ENCODE peak calls at places on chromosomes 1 and 21, in six cellular contexts. E, H, R, U, C and A are unnamed samples.

GRCh38 chr1:149933208-149933607 is 3.5 kb downstream of the MTMR11 start:
- DNase-seq in U (no peak), E (no peak), C (no peak), R (no peak), H (no peak), A (no peak)

GRCh38 chr1:93844262-93845045 is 34.6 kb downstream of the DNTTIP2 start:
- DNase-seq in R (peak; percentile 94), U (peak; percentile 40), E (no peak), H (peak; percentile 81), C (peak; percentile 63), A (peak; percentile 10)

GRCh38 chr1:109547412-109548320 is 749 bp upstream of the GNAI3 start:
- DNase-seq in C (peak; percentile 26), U (no peak), R (peak; percentile 37), E (no peak), H (peak; percentile 11), A (no peak)

GRCh38 chr1:234186037-234186688 is 187.1 kb upstream of the COA6 start:
- DNase-seq in U (no peak), E (no peak), H (peak; percentile 10), R (peak; percentile 7), C (no peak), A (no peak)

GRCh38 chr1:27557596-27558340 is 46.2 kb downstream of the AHDC1 start:
- DNase-seq in R (no peak), C (no peak), H (no peak), E (no peak), U (no peak), A (no peak)

GRCh38 chr1:23699280-23700179 is 7.9 kb downstream of the RPL11 start:
- DNase-seq in R (no peak), H (no peak), U (no peak), C (no peak), E (no peak), A (no peak)

GRCh38 chr1:235336903-235337302 is 8.5 kb downstream of the GGPS1 start:
- DNase-seq in C (no peak), U (peak; percentile 9), H (no peak), R (peak; percentile 53), E (no peak), A (no peak)

GRCh38 chr1:244962140-244962539 is 97.8 kb upstream of the HNRNPU start:
- DNase-seq in U (no peak), H (no peak), E (no peak), C (no peak), R (peak; percentile 16), A (no peak)

GRCh38 chr21:42616366-42617340 is 36.8 kb upstream of the PDE9A start:
- DNase-seq in U (no peak), C (no peak), H (no peak), R (no peak), E (no peak), A (no peak)

GRCh38 chr21:17105972-17106371 is 406.9 kb upstream of the CXADR start:
- DNase-seq in C (no peak), H (no peak), E (no peak), R (no peak), U (no peak), A (no peak)

GRCh38 chr1:211646566-211646965 is 28.9 kb downstream of the NEK2 start:
- DNase-seq in E (no peak), H (no peak), C (no peak), U (no peak), R (no peak), A (no peak)

GRCh38 chr1:111538343-111539035 is 35.1 kb upstream of the ADORA3 start:
- DNase-seq in E (no peak), H (peak; percentile 86), R (peak; percentile 90), U (no peak), C (no peak), A (no peak)

GRCh38 chr1:242199861-242200458 is 201.1 kb upstream of the MAP1LC3C start:
- DNase-seq in R (no peak), U (no peak), E (no peak), H (no peak), C (no peak), A (no peak)

GRCh38 chr1:16980473-16981268 is at the start of gene MFAP2:
- DNase-seq in U (no peak), H (no peak), C (no peak), R (no peak), E (no peak), A (no peak)

GRCh38 chr1:154178006-154178405 is 13.9 kb downstream of the TPM3 start:
- DNase-seq in C (no peak), U (no peak), H (no peak), E (no peak), R (peak; percentile 31), A (no peak)

GRCh38 chr1:214664656-214665433 is 61.9 kb downstream of the CENPF start:
- DNase-seq in C (no peak), E (no peak), H (no peak), U (no peak), R (peak; percentile 10), A (no peak)

GRCh38 chr1:44723496-44724407 is 7.2 kb downstream of the RNU5D-1 start:
- DNase-seq in U (no peak), E (peak; percentile 63), H (no peak), R (no peak), C (peak; percentile 56), A (no peak)

GRCh38 chr1:224616761-224617409 is 768 bp downstream of the CNIH3 start:
- DNase-seq in C (no peak), R (no peak), H (no peak), E (no peak), U (no peak), A (no peak)

GRCh38 chr21:42878678-42878992 is 704 bp downstream of the WDR4 start:
- DNase-seq in E (no peak), R (no peak), U (no peak), H (no peak), C (no peak), A (no peak)

GRCh38 chr1:197725044-197725443 is 50.2 kb downstream of the DENND1B start:
- DNase-seq in R (peak; percentile 42), U (no peak), C (no peak), E (no peak), H (no peak), A (no peak)

GRCh38 chr1:33286451-33287185 is 30.3 kb downstream of the ZNF362 start:
- DNase-seq in E (peak; percentile 9), C (no peak), R (no peak), U (no peak), H (no peak), A (no peak)

GRCh38 chr1:30908446-30908885 is at the start of gene SDC3:
- DNase-seq in R (no peak), C (no peak), H (peak; percentile 26), U (peak; percentile 18), E (peak; percentile 44), A (no peak)

GRCh38 chr1:20702416-20702815 is 15.4 kb downstream of the KIF17 start:
- DNase-seq in C (no peak), H (peak; percentile 23), U (no peak), E (no peak), R (peak; percentile 57), A (no peak)

GRCh38 chr1:157390646-157391045 is 161.7 kb downstream of the FCRL5 start:
- DNase-seq in U (no peak), E (no peak), H (peak; percentile 83), R (peak; percentile 73), C (no peak), A (no peak)

GRCh38 chr1:151838491-151839412 is 868 bp downstream of the C2CD4D start:
- DNase-seq in E (no peak), U (peak; percentile 36), R (no peak), H (no peak), C (no peak), A (peak; percentile 41)

GRCh38 chr1:19866029-19866428 is 16.2 kb upstream of the OTUD3 start:
- DNase-seq in R (no peak), H (no peak), C (no peak), E (no peak), U (no peak), A (no peak)

GRCh38 chr1:159532922-159533321 is 2.9 kb downstream of the OR10J5 start:
- DNase-seq in R (no peak), U (no peak), E (no peak), C (no peak), H (peak; percentile 68), A (no peak)

GRCh38 chr21:36927718-36928117 is 38.8 kb downstream of the HLCS start:
- DNase-seq in H (peak; percentile 87), C (peak; percentile 87), R (peak; percentile 89), E (peak; percentile 86), U (peak; percentile 52), A (peak; percentile 11)

GRCh38 chr1:164733070-164733469 is 174.1 kb downstream of the PBX1 start:
- DNase-seq in E (no peak), C (no peak), U (no peak), H (peak; percentile 79), R (peak; percentile 72), A (no peak)

GRCh38 chr1:67978988-67979516 is 71.4 kb downstream of the DIRAS3 start:
- DNase-seq in C (no peak), U (no peak), E (no peak), H (peak; percentile 69), R (peak; percentile 41), A (no peak)

GRCh38 chr1:45957684-45958083 is 154.3 kb downstream of the MAST2 start:
- DNase-seq in U (no peak), R (peak; percentile 15), H (no peak), C (no peak), E (no peak), A (no peak)

GRCh38 chr21:32826317-32827167 is 55.0 kb upstream of the PAXBP1 start:
- DNase-seq in E (no peak), R (peak; percentile 84), H (peak; percentile 59), C (peak; percentile 32), U (no peak), A (no peak)

GRCh38 chr1:27360159-27361043 is 6.4 kb downstream of the MAP3K6 start:
- DNase-seq in R (no peak), E (no peak), U (peak; percentile 44), C (no peak), H (no peak), A (peak; percentile 51)